ENCODE peak calls at places on chromosomes 3 and 15, in six cellular contexts. V is effector CD8-positive, alpha-beta T cell; C is stimulated activated CD4-positive, alpha-beta T cell treated with anti-CD3 and anti-CD28 coated beads, Interleukin-15, amount 100 ng/mL, for 1 hour; Z is AG08396; S is right atrium auricular region; K is brain microvascular endothelial cell. O is an unnamed sample.

GRCh38 chr3:13040381-13041074 is 32.7 kb downstream of the IQSEC1 start:
- DNase-seq in K (no peak), C (no peak), S (no peak), V (no peak), Z (no peak), O (no peak)

GRCh38 chr3:159163656-159164055 is 361.8 kb downstream of the MFSD1 start:
- DNase-seq in Z (no peak), S (no peak), C (no peak), K (no peak), V (no peak), O (no peak)

GRCh38 chr15:46178138-46178537 is 543.3 kb downstream of the SQOR start:
- DNase-seq in V (no peak), K (no peak), S (no peak), Z (no peak), C (no peak), O (no peak)

GRCh38 chr3:30779686-30780287 is 114.7 kb downstream of the GADL1 start:
- DNase-seq in S (no peak), Z (peak), V (no peak), C (no peak), K (peak), O (no peak)

GRCh38 chr15:83653639-83654378 is at the start of gene ADAMTSL3:
- DNase-seq in Z (peak), V (no peak), S (peak), C (no peak), K (no peak), O (no peak)

GRCh38 chr3:108972482-108972881 is 18.8 kb upstream of the GUCA1C start:
- DNase-seq in C (no peak), Z (no peak), K (no peak), V (no peak), S (no peak), O (no peak)

GRCh38 chr15:80536231-80536630 is 132.0 kb downstream of the ARNT2 start:
- DNase-seq in C (no peak), Z (no peak), S (no peak), V (no peak), K (no peak), O (no peak)

GRCh38 chr15:68774521-68775293 is 46.0 kb downstream of the ANP32A start:
- DNase-seq in K (no peak), Z (no peak), S (no peak), V (no peak), C (no peak), O (no peak)

GRCh38 chr3:24773798-24774197 is 279.1 kb upstream of the THRB start:
- DNase-seq in S (no peak), C (no peak), K (peak), V (no peak), Z (peak), O (no peak)

GRCh38 chr15:70113304-70113700 is 15.6 kb upstream of the TLE3 start:
- DNase-seq in Z (no peak), V (no peak), K (no peak), C (no peak), S (no peak), O (no peak)

GRCh38 chr3:121989943-121990342 is 32.1 kb downstream of the ILDR1 start:
- DNase-seq in V (no peak), S (no peak), C (no peak), K (no peak), Z (no peak), O (no peak)

GRCh38 chr3:53181528-53181927 is 20.5 kb downstream of the PRKCD start:
- DNase-seq in K (no peak), S (no peak), Z (no peak), C (no peak), V (no peak), O (no peak)

GRCh38 chr3:131072099-131072559 is 45.5 kb downstream of the NEK11 start:
- DNase-seq in Z (no peak), K (peak), C (no peak), S (no peak), V (no peak), O (no peak)

GRCh38 chr3:194633349-194634004 is at the start of gene TMEM44:
- DNase-seq in S (peak), K (peak), Z (peak), C (peak), V (peak), O (no peak)

GRCh38 chr3:184679056-184679502 is 32.8 kb downstream of the MAGEF1 start:
- DNase-seq in K (no peak), Z (no peak), V (no peak), S (no peak), C (no peak), O (no peak)

GRCh38 chr3:97763586-97764148 is 891 bp upstream of the ARL6 start:
- DNase-seq in Z (no peak), V (no peak), S (no peak), K (no peak), C (no peak), O (no peak)

GRCh38 chr3:77041156-77041696 is 1.3 kb downstream of the ROBO2 start:
- DNase-seq in K (no peak), S (no peak), C (no peak), V (no peak), Z (no peak), O (no peak)

GRCh38 chr3:46716461-46717441 is 918 bp downstream of the PRSS50 start:
- DNase-seq in S (no peak), V (no peak), K (no peak), Z (no peak), C (no peak), O (no peak)

GRCh38 chr3:36868614-36869436 is 76.0 kb downstream of the TRANK1 start:
- DNase-seq in V (peak), C (no peak), S (no peak), K (peak), Z (peak), O (no peak)

GRCh38 chr15:54840999-54841398 is 355.7 kb downstream of the RSL24D1 start:
- DNase-seq in V (no peak), C (no peak), K (no peak), Z (no peak), S (no peak), O (no peak)

GRCh38 chr3:178201714-178202113 is 334.5 kb upstream of the KCNMB2 start:
- DNase-seq in S (no peak), Z (no peak), V (no peak), C (no peak), K (no peak), O (no peak)

GRCh38 chr3:128001576-128001975 is 50.7 kb upstream of the SEC61A1 start:
- DNase-seq in V (no peak), K (no peak), Z (no peak), S (no peak), C (no peak), O (no peak)

GRCh38 chr3:146975032-146975431 is 369.9 kb upstream of the PLSCR5 start:
- DNase-seq in Z (no peak), K (no peak), C (no peak), S (no peak), V (no peak), O (no peak)

GRCh38 chr3:35393916-35394315 is 245.4 kb upstream of the ARPP21 start:
- DNase-seq in K (peak), C (no peak), V (no peak), S (no peak), Z (no peak), O (no peak)

GRCh38 chr15:77988386-77989301 is 88.9 kb downstream of the TBC1D2B start:
- DNase-seq in V (no peak), C (no peak), K (no peak), S (no peak), Z (no peak), O (no peak)

GRCh38 chr15:52566889-52567288 is 1.9 kb downstream of the ARPP19 start:
- DNase-seq in V (no peak), K (no peak), S (no peak), Z (no peak), C (no peak), O (no peak)

GRCh38 chr3:194382892-194383223 is 13.3 kb upstream of the LRRC15 start:
- DNase-seq in V (no peak), K (no peak), S (no peak), Z (no peak), C (no peak), O (no peak)

GRCh38 chr3:71210257-71211002 is 373.1 kb downstream of the FOXP1 start:
- DNase-seq in Z (peak), V (no peak), S (peak), K (peak), C (no peak), O (no peak)

GRCh38 chr3:134294302-134294925 is 43.8 kb upstream of the RYK start:
- DNase-seq in Z (no peak), K (no peak), C (no peak), V (no peak), S (no peak), O (no peak)

GRCh38 chr15:65993226-65993625 is 123.9 kb downstream of the RAB11A start:
- DNase-seq in K (no peak), S (no peak), V (no peak), Z (no peak), C (no peak), O (no peak)

GRCh38 chr15:43824302-43825246 is at the start of gene MFAP1:
- DNase-seq in Z (peak), S (peak), V (peak), K (peak), C (peak), O (peak)

GRCh38 chr15:101048191-101049011 is 129.2 kb downstream of the LRRK1 start:
- DNase-seq in K (no peak), Z (no peak), C (no peak), V (no peak), S (peak), O (peak)

GRCh38 chr3:178072391-178072790 is 463.8 kb upstream of the KCNMB2 start:
- DNase-seq in V (no peak), C (no peak), K (no peak), S (no peak), Z (no peak), O (no peak)

GRCh38 chr15:68427366-68427765 is 4.6 kb downstream of the ITGA11 start:
- DNase-seq in K (no peak), V (no peak), S (no peak), Z (no peak), C (no peak), O (no peak)

GRCh38 chr3:129305592-129306091 is 27.0 kb downstream of the HMCES start:
- DNase-seq in V (no peak), K (peak), S (peak), Z (peak), C (peak), O (no peak)

GRCh38 chr15:70420421-70421196 is 322.9 kb upstream of the TLE3 start:
- DNase-seq in C (no peak), Z (no peak), K (no peak), V (no peak), S (no peak), O (no peak)

GRCh38 chr3:57855943-57856342 is 99.8 kb downstream of the SLMAP start:
- DNase-seq in K (no peak), S (no peak), C (no peak), V (no peak), Z (no peak), O (no peak)

GRCh38 chr3:59709702-59710555 is 660.1 kb upstream of the CFAP20DC start:
- DNase-seq in Z (no peak), C (no peak), K (no peak), V (no peak), S (no peak), O (no peak)

GRCh38 chr15:41647269-41647668 is 12.9 kb upstream of the MGA start:
- DNase-seq in Z (no peak), K (no peak), S (no peak), C (no peak), V (no peak), O (no peak)

GRCh38 chr15:52651868-52652267 is 27.3 kb downstream of the ATOSA start:
- DNase-seq in V (no peak), Z (peak), C (no peak), K (peak), S (peak), O (no peak)